ENCODE peak calls at places on chromosomes 13 and 19, in four cellular contexts. H is stimulated activated CD4-positive, alpha-beta T cell treated with anti-CD3 and anti-CD28 coated beads, Interleukin-12 subunit alpha, Interleukin-12 subunit beta, amount 100 ng/mL, for 4 hours; Y is NCI-H1092; D is stimulated activated CD8-positive, alpha-beta memory T cell treated with anti-CD3 and anti-CD28 coated beads, Interleukin-15, amount 100 ng/mL, for 4 hours. O is an unnamed sample.

GRCh38 chr13:49248433-49249002 is 793 bp downstream of the CDADC1 start:
- DNase-seq in H (no peak), Y (no peak), D (no peak), O (no peak)

GRCh38 chr13:36965767-36966166 is 33.4 kb downstream of the ALG5 start:
- DNase-seq in H (no peak), Y (no peak), D (no peak), O (peak; percentile 51)

GRCh38 chr13:33968520-33969507 is 150.9 kb downstream of the RFC3 start:
- DNase-seq in H (no peak), Y (no peak), D (no peak), O (no peak)

GRCh38 chr19:13156968-13157882 is 7.0 kb downstream of the IER2 start:
- DNase-seq in H (no peak), Y (no peak), D (no peak), O (no peak)

GRCh38 chr13:92103673-92104296 is 705.4 kb downstream of the GPC5 start:
- DNase-seq in H (no peak), Y (no peak), D (no peak), O (no peak)

GRCh38 chr19:18282021-18282787 is 782 bp upstream of the JUND start:
- DNase-seq in H (no peak), Y (peak; percentile 79), D (no peak), O (no peak)

GRCh38 chr13:106500450-106500849 is 35.0 kb downstream of the EFNB2 start:
- DNase-seq in H (no peak), Y (no peak), D (no peak), O (no peak)

GRCh38 chr19:45952691-45953505 is 20.8 kb downstream of the NOVA2 start:
- DNase-seq in H (peak; percentile 45), Y (no peak), D (no peak), O (no peak)

GRCh38 chr19:55640043-55640576 is 692 bp upstream of the ZNF580 start:
- DNase-seq in H (peak; percentile 62), Y (peak; percentile 59), D (peak; percentile 60), O (no peak)

GRCh38 chr13:42073683-42074082 is 25.2 kb downstream of the DGKH start:
- DNase-seq in H (no peak), Y (no peak), D (no peak), O (no peak)

GRCh38 chr13:92745233-92745632 is 481.4 kb upstream of the GPC6 start:
- DNase-seq in H (no peak), Y (no peak), D (no peak), O (no peak)

O was measured in SW 1271.